ENCODE peak calls at places on chromosomes 11 and 22, in nine cellular contexts. One of them, this sample, is unnamed.

GRCh38 chr11:2298795-2299747 is 2.6 kb downstream of the C11orf21 start:
- DNase-seq in fibroblast of lung: no peak
- DNase-seq in IMR-90: no peak
- DNase-seq in mesenchymal stem cell: no peak
- DNase-seq in GM23338: peak
- DNase-seq in neural progenitor cell: peak
- DNase-seq in GM12878: no peak
- DNase-seq in HCT116: no peak
- DNase-seq in keratinocyte: peak
- DNase-seq in this sample: no peak

GRCh38 chr22:42269407-42270177 is 861 bp downstream of the TCF20 start:
- DNase-seq in fibroblast of lung: no peak
- DNase-seq in IMR-90: no peak
- DNase-seq in mesenchymal stem cell: peak
- DNase-seq in GM23338: peak
- DNase-seq in neural progenitor cell: peak
- DNase-seq in GM12878: no peak
- DNase-seq in HCT116: peak
- DNase-seq in keratinocyte: no peak
- DNase-seq in this sample: peak

GRCh38 chr11:120660024-120660565 is 148.5 kb downstream of the GRIK4 start:
- DNase-seq in fibroblast of lung: peak
- DNase-seq in IMR-90: peak
- DNase-seq in mesenchymal stem cell: peak
- DNase-seq in GM23338: peak
- DNase-seq in neural progenitor cell: peak
- DNase-seq in GM12878: no peak
- DNase-seq in HCT116: peak
- DNase-seq in keratinocyte: no peak
- DNase-seq in this sample: peak

GRCh38 chr11:119673389-119674336 is 55.3 kb downstream of the NECTIN1 start:
- DNase-seq in fibroblast of lung: no peak
- DNase-seq in IMR-90: no peak
- DNase-seq in mesenchymal stem cell: no peak
- DNase-seq in GM23338: no peak
- DNase-seq in neural progenitor cell: no peak
- DNase-seq in GM12878: peak
- DNase-seq in HCT116: no peak
- DNase-seq in keratinocyte: no peak
- DNase-seq in this sample: peak

GRCh38 chr22:36311386-36312085 is 58.6 kb downstream of the APOL1 start:
- DNase-seq in fibroblast of lung: no peak
- DNase-seq in IMR-90: peak
- DNase-seq in mesenchymal stem cell: peak
- DNase-seq in GM23338: no peak
- DNase-seq in neural progenitor cell: no peak
- DNase-seq in GM12878: no peak
- DNase-seq in HCT116: no peak
- DNase-seq in keratinocyte: no peak
- DNase-seq in this sample: no peak

GRCh38 chr11:75651218-75651617 is 17.6 kb downstream of the MAP6 start:
- DNase-seq in fibroblast of lung: no peak
- DNase-seq in IMR-90: no peak
- DNase-seq in mesenchymal stem cell: no peak
- DNase-seq in GM23338: no peak
- DNase-seq in neural progenitor cell: no peak
- DNase-seq in GM12878: no peak
- DNase-seq in HCT116: no peak
- DNase-seq in keratinocyte: no peak
- DNase-seq in this sample: no peak

GRCh38 chr11:46603704-46604308 is 10.0 kb upstream of the AMBRA1 start:
- DNase-seq in fibroblast of lung: no peak
- DNase-seq in IMR-90: no peak
- DNase-seq in mesenchymal stem cell: no peak
- DNase-seq in GM23338: no peak
- DNase-seq in neural progenitor cell: no peak
- DNase-seq in GM12878: no peak
- DNase-seq in HCT116: no peak
- DNase-seq in keratinocyte: no peak
- DNase-seq in this sample: peak

GRCh38 chr11:81092517-81092916 is 1641.1 kb downstream of the FAM181B start:
- DNase-seq in fibroblast of lung: no peak
- DNase-seq in IMR-90: no peak
- DNase-seq in mesenchymal stem cell: no peak
- DNase-seq in GM23338: no peak
- DNase-seq in neural progenitor cell: no peak
- DNase-seq in GM12878: no peak
- DNase-seq in HCT116: no peak
- DNase-seq in keratinocyte: no peak
- DNase-seq in this sample: no peak

GRCh38 chr11:62806611-62807121 is 1.4 kb upstream of the NXF1 start:
- DNase-seq in fibroblast of lung: peak
- DNase-seq in IMR-90: peak
- DNase-seq in mesenchymal stem cell: peak
- DNase-seq in GM23338: no peak
- DNase-seq in neural progenitor cell: no peak
- DNase-seq in GM12878: no peak
- DNase-seq in HCT116: no peak
- DNase-seq in keratinocyte: no peak
- DNase-seq in this sample: peak

GRCh38 chr22:34036936-34037335 is 116.7 kb upstream of the LARGE1 start:
- DNase-seq in fibroblast of lung: no peak
- DNase-seq in IMR-90: no peak
- DNase-seq in mesenchymal stem cell: no peak
- DNase-seq in GM23338: peak
- DNase-seq in neural progenitor cell: peak
- DNase-seq in GM12878: no peak
- DNase-seq in HCT116: no peak
- DNase-seq in keratinocyte: no peak
- DNase-seq in this sample: peak

GRCh38 chr22:35148381-35148780 is 82.4 kb downstream of the ISX start:
- DNase-seq in fibroblast of lung: no peak
- DNase-seq in IMR-90: no peak
- DNase-seq in mesenchymal stem cell: no peak
- DNase-seq in GM23338: no peak
- DNase-seq in neural progenitor cell: no peak
- DNase-seq in GM12878: no peak
- DNase-seq in HCT116: no peak
- DNase-seq in keratinocyte: no peak
- DNase-seq in this sample: no peak

GRCh38 chr11:35234836-35235235 is 95.9 kb downstream of the CD44 start:
- DNase-seq in fibroblast of lung: no peak
- DNase-seq in IMR-90: peak
- DNase-seq in mesenchymal stem cell: no peak
- DNase-seq in GM23338: no peak
- DNase-seq in neural progenitor cell: no peak
- DNase-seq in GM12878: no peak
- DNase-seq in HCT116: no peak
- DNase-seq in keratinocyte: no peak
- DNase-seq in this sample: no peak

GRCh38 chr11:14022821-14023220 is 60.3 kb downstream of the SPON1 start:
- DNase-seq in fibroblast of lung: no peak
- DNase-seq in IMR-90: no peak
- DNase-seq in mesenchymal stem cell: no peak
- DNase-seq in GM23338: peak
- DNase-seq in neural progenitor cell: no peak
- DNase-seq in GM12878: no peak
- DNase-seq in HCT116: no peak
- DNase-seq in keratinocyte: no peak
- DNase-seq in this sample: no peak

GRCh38 chr11:16788141-16789060 is 50.0 kb downstream of the C11orf58 start:
- DNase-seq in fibroblast of lung: peak
- DNase-seq in IMR-90: peak
- DNase-seq in mesenchymal stem cell: peak
- DNase-seq in GM23338: peak
- DNase-seq in neural progenitor cell: peak
- DNase-seq in GM12878: no peak
- DNase-seq in HCT116: peak
- DNase-seq in keratinocyte: peak
- DNase-seq in this sample: peak

GRCh38 chr22:49010086-49010863 is 817.4 kb downstream of the BRD1 start:
- DNase-seq in fibroblast of lung: no peak
- DNase-seq in IMR-90: no peak
- DNase-seq in mesenchymal stem cell: no peak
- DNase-seq in GM23338: no peak
- DNase-seq in neural progenitor cell: no peak
- DNase-seq in GM12878: no peak
- DNase-seq in HCT116: no peak
- DNase-seq in keratinocyte: no peak
- DNase-seq in this sample: no peak

GRCh38 chr11:109035261-109035660 is 370.4 kb downstream of the DDX10 start:
- DNase-seq in fibroblast of lung: no peak
- DNase-seq in IMR-90: no peak
- DNase-seq in mesenchymal stem cell: no peak
- DNase-seq in GM23338: no peak
- DNase-seq in neural progenitor cell: no peak
- DNase-seq in GM12878: no peak
- DNase-seq in HCT116: no peak
- DNase-seq in keratinocyte: no peak
- DNase-seq in this sample: no peak
- H3K4me3 ChIP-seq in fibroblast of lung: no peak
- H3K4me3 ChIP-seq in IMR-90: no peak
- H3K4me3 ChIP-seq in mesenchymal stem cell: no peak
- H3K4me3 ChIP-seq in GM23338: no peak
- H3K4me3 ChIP-seq in neural progenitor cell: no peak
- H3K4me3 ChIP-seq in GM12878: no peak
- H3K4me3 ChIP-seq in HCT116: no peak
- H3K4me3 ChIP-seq in keratinocyte: no peak
- H3K4me3 ChIP-seq in this sample: no peak

DNA sequence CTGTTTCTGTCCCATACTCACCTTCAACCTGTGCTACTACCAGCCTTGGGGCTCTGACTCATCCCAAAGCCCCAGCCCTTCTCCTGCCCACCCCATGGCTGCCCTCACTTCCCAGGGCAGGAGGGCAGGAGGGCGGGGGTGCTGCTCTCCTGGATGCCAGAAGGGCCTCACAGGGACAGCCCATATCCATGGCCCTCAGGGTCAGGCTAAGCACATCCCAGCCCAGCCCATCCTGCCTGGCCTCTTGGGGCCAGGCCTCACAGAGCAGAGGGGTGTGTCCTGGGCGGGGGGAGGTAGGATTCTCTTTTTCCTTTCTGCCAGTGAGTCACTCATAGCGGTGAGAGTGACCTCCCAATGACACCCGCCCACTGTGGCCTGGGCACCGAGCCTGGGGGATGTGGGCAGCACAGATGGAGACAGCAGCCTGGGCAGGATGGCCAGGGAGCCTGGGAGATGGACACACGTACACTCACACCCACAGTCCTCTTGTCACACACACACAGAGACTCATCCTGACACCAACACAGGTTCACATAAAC is 2.4 kb downstream of the LTBP3 start:
- DNase-seq in fibroblast of lung: peak
- DNase-seq in IMR-90: peak
- DNase-seq in mesenchymal stem cell: peak
- DNase-seq in GM23338: no peak
- DNase-seq in neural progenitor cell: no peak
- DNase-seq in GM12878: no peak
- DNase-seq in HCT116: peak
- DNase-seq in keratinocyte: no peak
- DNase-seq in this sample: no peak
- H3K27ac ChIP-seq in fibroblast of lung: peak
- H3K27ac ChIP-seq in IMR-90: peak
- H3K27ac ChIP-seq in mesenchymal stem cell: no peak
- H3K27ac ChIP-seq in GM23338: no peak
- H3K27ac ChIP-seq in neural progenitor cell: no peak
- H3K27ac ChIP-seq in GM12878: no peak
- H3K27ac ChIP-seq in HCT116: peak
- H3K27ac ChIP-seq in keratinocyte: no peak
- H3K27ac ChIP-seq in this sample: no peak

GRCh38 chr22:39883057-39883456 is 10.5 kb downstream of the ENTHD1 start:
- DNase-seq in fibroblast of lung: no peak
- DNase-seq in IMR-90: no peak
- DNase-seq in mesenchymal stem cell: no peak
- DNase-seq in GM23338: no peak
- DNase-seq in neural progenitor cell: no peak
- DNase-seq in GM12878: no peak
- DNase-seq in HCT116: no peak
- DNase-seq in keratinocyte: no peak
- DNase-seq in this sample: no peak

GRCh38 chr22:39880722-39881121 is 12.8 kb downstream of the ENTHD1 start:
- DNase-seq in fibroblast of lung: no peak
- DNase-seq in IMR-90: no peak
- DNase-seq in mesenchymal stem cell: no peak
- DNase-seq in GM23338: no peak
- DNase-seq in neural progenitor cell: no peak
- DNase-seq in GM12878: no peak
- DNase-seq in HCT116: no peak
- DNase-seq in keratinocyte: no peak
- DNase-seq in this sample: no peak

GRCh38 chr22:39873963-39874362 is 19.6 kb downstream of the ENTHD1 start:
- DNase-seq in fibroblast of lung: no peak
- DNase-seq in IMR-90: no peak
- DNase-seq in mesenchymal stem cell: no peak
- DNase-seq in GM23338: no peak
- DNase-seq in neural progenitor cell: no peak
- DNase-seq in GM12878: no peak
- DNase-seq in HCT116: no peak
- DNase-seq in keratinocyte: no peak
- DNase-seq in this sample: no peak

GRCh38 chr22:39872548-39872947 is 21.0 kb downstream of the ENTHD1 start:
- DNase-seq in fibroblast of lung: no peak
- DNase-seq in IMR-90: no peak
- DNase-seq in mesenchymal stem cell: no peak
- DNase-seq in GM23338: no peak
- DNase-seq in neural progenitor cell: no peak
- DNase-seq in GM12878: no peak
- DNase-seq in HCT116: no peak
- DNase-seq in keratinocyte: no peak
- DNase-seq in this sample: no peak

DNA sequence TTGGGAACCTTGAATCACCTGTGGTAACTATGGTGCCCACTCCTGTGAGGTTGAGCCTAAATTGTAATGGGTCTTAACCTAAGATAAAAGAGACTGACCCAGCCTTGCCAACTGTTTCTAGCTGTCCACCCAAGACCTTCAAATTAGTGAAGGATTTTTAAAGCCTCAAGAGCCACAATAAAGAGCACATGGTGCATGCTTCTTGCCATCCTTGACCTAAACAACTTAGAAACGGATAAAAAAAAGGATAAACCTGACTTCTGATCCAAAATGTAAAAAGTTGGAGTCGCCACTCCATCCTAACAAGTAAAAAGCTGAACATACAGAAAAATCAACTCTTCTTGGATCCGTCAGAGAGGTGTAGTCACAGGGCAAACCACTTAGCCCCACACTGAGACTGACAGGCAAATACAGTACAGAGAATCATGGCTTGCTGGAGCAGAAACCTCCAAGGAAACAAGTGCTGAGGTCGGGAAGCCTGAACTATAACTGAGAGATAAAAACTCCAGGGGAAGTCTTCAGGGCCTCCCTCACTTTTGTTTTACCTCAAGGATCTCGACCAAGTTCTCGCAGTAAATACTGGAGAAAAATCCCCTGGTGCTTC is 16.4 kb downstream of the ENTHD1 start:
- DNase-seq in fibroblast of lung: no peak
- DNase-seq in IMR-90: no peak
- DNase-seq in mesenchymal stem cell: no peak
- DNase-seq in GM23338: no peak
- DNase-seq in neural progenitor cell: no peak
- DNase-seq in GM12878: no peak
- DNase-seq in HCT116: no peak
- DNase-seq in keratinocyte: no peak
- DNase-seq in this sample: no peak
- H2AFZ ChIP-seq in fibroblast of lung: no peak
- H2AFZ ChIP-seq in IMR-90: no peak
- H2AFZ ChIP-seq in mesenchymal stem cell: no peak
- H2AFZ ChIP-seq in GM23338: no peak
- H2AFZ ChIP-seq in neural progenitor cell: peak
- H2AFZ ChIP-seq in GM12878: peak
- H2AFZ ChIP-seq in HCT116: no peak
- H2AFZ ChIP-seq in keratinocyte: no peak
- H2AFZ ChIP-seq in this sample: no peak

GRCh38 chr11:61510980-61511373 is 2.4 kb downstream of the LRRC10B start:
- DNase-seq in fibroblast of lung: no peak
- DNase-seq in IMR-90: no peak
- DNase-seq in mesenchymal stem cell: no peak
- DNase-seq in GM23338: no peak
- DNase-seq in neural progenitor cell: no peak
- DNase-seq in GM12878: no peak
- DNase-seq in HCT116: no peak
- DNase-seq in keratinocyte: no peak
- DNase-seq in this sample: no peak
- H3K4me3 ChIP-seq in fibroblast of lung: no peak
- H3K4me3 ChIP-seq in IMR-90: no peak
- H3K4me3 ChIP-seq in mesenchymal stem cell: no peak
- H3K4me3 ChIP-seq in GM23338: no peak
- H3K4me3 ChIP-seq in neural progenitor cell: no peak
- H3K4me3 ChIP-seq in GM12878: no peak
- H3K4me3 ChIP-seq in HCT116: no peak
- H3K4me3 ChIP-seq in keratinocyte: no peak
- H3K4me3 ChIP-seq in this sample: no peak

This sample was measured in OCI-LY7.